ENCODE peak calls at places on chromosomes 7 and 10, in ten cellular contexts. One of them, this sample, is unnamed.

GRCh38 chr7:113100091-113100723 is 13.6 kb upstream of the GPR85 start:
- DNase-seq in ovary: no peak
- DNase-seq in IMR-90: peak
- DNase-seq in gastrocnemius medialis: no peak
- DNase-seq in GM12891: no peak
- DNase-seq in spleen: no peak
- DNase-seq in lower leg skin: no peak
- DNase-seq in GM12878: no peak
- DNase-seq in suprapubic skin: no peak
- DNase-seq in breast epithelium: no peak
- DNase-seq in this sample: no peak

GRCh38 chr10:113273877-113274829 is 278.7 kb upstream of the HABP2 start:
- DNase-seq in ovary: no peak
- DNase-seq in IMR-90: no peak
- DNase-seq in gastrocnemius medialis: peak
- DNase-seq in GM12891: no peak
- DNase-seq in spleen: no peak
- DNase-seq in lower leg skin: no peak
- DNase-seq in GM12878: no peak
- DNase-seq in suprapubic skin: no peak
- DNase-seq in breast epithelium: no peak
- DNase-seq in this sample: no peak

GRCh38 chr10:97686962-97687784 is at the start of gene AVPI1:
- DNase-seq in ovary: peak
- DNase-seq in IMR-90: peak
- DNase-seq in gastrocnemius medialis: peak
- DNase-seq in GM12891: peak
- DNase-seq in spleen: peak
- DNase-seq in lower leg skin: peak
- DNase-seq in GM12878: peak
- DNase-seq in suprapubic skin: peak
- DNase-seq in breast epithelium: peak
- DNase-seq in this sample: peak

GRCh38 chr10:128879030-128879429 is 588.0 kb upstream of the MGMT start:
- DNase-seq in ovary: no peak
- DNase-seq in IMR-90: no peak
- DNase-seq in gastrocnemius medialis: no peak
- DNase-seq in GM12891: no peak
- DNase-seq in spleen: no peak
- DNase-seq in lower leg skin: no peak
- DNase-seq in GM12878: no peak
- DNase-seq in suprapubic skin: no peak
- DNase-seq in breast epithelium: no peak
- DNase-seq in this sample: no peak

GRCh38 chr10:130763491-130763890 is 548.0 kb downstream of the TCERG1L start:
- DNase-seq in ovary: no peak
- DNase-seq in IMR-90: no peak
- DNase-seq in gastrocnemius medialis: no peak
- DNase-seq in GM12891: no peak
- DNase-seq in spleen: peak
- DNase-seq in lower leg skin: no peak
- DNase-seq in GM12878: no peak
- DNase-seq in suprapubic skin: peak
- DNase-seq in breast epithelium: no peak
- DNase-seq in this sample: no peak

GRCh38 chr7:39592586-39592985 is 26.4 kb downstream of the YAE1 start:
- DNase-seq in ovary: no peak
- DNase-seq in IMR-90: peak
- DNase-seq in gastrocnemius medialis: no peak
- DNase-seq in GM12891: no peak
- DNase-seq in spleen: no peak
- DNase-seq in lower leg skin: no peak
- DNase-seq in GM12878: no peak
- DNase-seq in suprapubic skin: no peak
- DNase-seq in breast epithelium: no peak
- DNase-seq in this sample: no peak

GRCh38 chr7:42495251-42495650 is 258.2 kb upstream of the GLI3 start:
- DNase-seq in ovary: no peak
- DNase-seq in IMR-90: no peak
- DNase-seq in gastrocnemius medialis: no peak
- DNase-seq in GM12891: no peak
- DNase-seq in spleen: no peak
- DNase-seq in lower leg skin: no peak
- DNase-seq in GM12878: no peak
- DNase-seq in suprapubic skin: no peak
- DNase-seq in breast epithelium: no peak
- DNase-seq in this sample: no peak

GRCh38 chr10:84188815-84189214 is 5.5 kb upstream of the CDHR1 start:
- DNase-seq in ovary: no peak
- DNase-seq in IMR-90: no peak
- DNase-seq in gastrocnemius medialis: no peak
- DNase-seq in GM12891: no peak
- DNase-seq in spleen: peak
- DNase-seq in lower leg skin: no peak
- DNase-seq in GM12878: no peak
- DNase-seq in suprapubic skin: no peak
- DNase-seq in breast epithelium: no peak
- DNase-seq in this sample: no peak

GRCh38 chr7:149245244-149245643 is 5.8 kb downstream of the ZNF212 start:
- DNase-seq in ovary: no peak
- DNase-seq in IMR-90: peak
- DNase-seq in gastrocnemius medialis: no peak
- DNase-seq in GM12891: no peak
- DNase-seq in spleen: no peak
- DNase-seq in lower leg skin: no peak
- DNase-seq in GM12878: no peak
- DNase-seq in suprapubic skin: no peak
- DNase-seq in breast epithelium: no peak
- DNase-seq in this sample: no peak

GRCh38 chr10:59877191-59877671 is 29.1 kb downstream of the CCDC6 start:
- DNase-seq in ovary: no peak
- DNase-seq in IMR-90: peak
- DNase-seq in gastrocnemius medialis: no peak
- DNase-seq in GM12891: no peak
- DNase-seq in spleen: no peak
- DNase-seq in lower leg skin: no peak
- DNase-seq in GM12878: no peak
- DNase-seq in suprapubic skin: no peak
- DNase-seq in breast epithelium: no peak
- DNase-seq in this sample: no peak

GRCh38 chr10:10498781-10499180 is 518.9 kb upstream of the CELF2 start:
- DNase-seq in ovary: no peak
- DNase-seq in IMR-90: peak
- DNase-seq in gastrocnemius medialis: no peak
- DNase-seq in GM12891: no peak
- DNase-seq in spleen: no peak
- DNase-seq in lower leg skin: no peak
- DNase-seq in GM12878: no peak
- DNase-seq in suprapubic skin: no peak
- DNase-seq in breast epithelium: no peak
- DNase-seq in this sample: no peak

GRCh38 chr7:114930107-114930521 is 8.2 kb downstream of the MDFIC start:
- DNase-seq in ovary: no peak
- DNase-seq in IMR-90: peak
- DNase-seq in gastrocnemius medialis: no peak
- DNase-seq in GM12891: no peak
- DNase-seq in spleen: no peak
- DNase-seq in lower leg skin: no peak
- DNase-seq in GM12878: no peak
- DNase-seq in suprapubic skin: no peak
- DNase-seq in breast epithelium: no peak
- DNase-seq in this sample: no peak

DNA sequence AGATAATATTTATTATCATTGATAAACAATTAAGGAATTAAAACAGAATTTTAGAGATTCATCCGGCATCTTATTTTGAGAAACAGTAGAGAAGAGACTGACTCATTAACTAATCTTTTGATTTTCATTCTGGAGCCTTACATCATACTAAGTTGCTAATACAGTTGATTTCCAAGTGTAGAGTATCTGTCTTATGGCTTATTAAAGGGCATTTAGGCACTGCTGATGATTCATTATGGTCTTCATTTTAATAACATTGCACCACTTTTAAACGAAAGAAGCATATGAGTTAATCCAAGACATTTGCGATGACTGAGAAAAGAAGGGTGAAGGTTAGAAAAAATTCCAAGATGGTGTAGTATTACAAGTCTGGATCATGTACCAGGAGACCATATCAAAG is 186.0 kb upstream of the CACNA2D1 start:
- DNase-seq in ovary: no peak
- DNase-seq in IMR-90: peak
- DNase-seq in gastrocnemius medialis: no peak
- DNase-seq in GM12891: no peak
- DNase-seq in spleen: no peak
- DNase-seq in lower leg skin: no peak
- DNase-seq in GM12878: no peak
- DNase-seq in suprapubic skin: no peak
- DNase-seq in breast epithelium: no peak
- DNase-seq in this sample: no peak
- TF ChIP-seq POLR2A in ovary: no peak
- TF ChIP-seq POLR2A in IMR-90: no peak
- TF ChIP-seq POLR2A in gastrocnemius medialis: no peak
- TF ChIP-seq POLR2A in GM12891: no peak
- TF ChIP-seq POLR2A in spleen: no peak
- TF ChIP-seq POLR2A in lower leg skin: no peak
- TF ChIP-seq POLR2A in GM12878: no peak
- TF ChIP-seq POLR2A in suprapubic skin: no peak
- TF ChIP-seq POLR2A in breast epithelium: no peak
- TF ChIP-seq POLR2A in this sample: no peak

DNA sequence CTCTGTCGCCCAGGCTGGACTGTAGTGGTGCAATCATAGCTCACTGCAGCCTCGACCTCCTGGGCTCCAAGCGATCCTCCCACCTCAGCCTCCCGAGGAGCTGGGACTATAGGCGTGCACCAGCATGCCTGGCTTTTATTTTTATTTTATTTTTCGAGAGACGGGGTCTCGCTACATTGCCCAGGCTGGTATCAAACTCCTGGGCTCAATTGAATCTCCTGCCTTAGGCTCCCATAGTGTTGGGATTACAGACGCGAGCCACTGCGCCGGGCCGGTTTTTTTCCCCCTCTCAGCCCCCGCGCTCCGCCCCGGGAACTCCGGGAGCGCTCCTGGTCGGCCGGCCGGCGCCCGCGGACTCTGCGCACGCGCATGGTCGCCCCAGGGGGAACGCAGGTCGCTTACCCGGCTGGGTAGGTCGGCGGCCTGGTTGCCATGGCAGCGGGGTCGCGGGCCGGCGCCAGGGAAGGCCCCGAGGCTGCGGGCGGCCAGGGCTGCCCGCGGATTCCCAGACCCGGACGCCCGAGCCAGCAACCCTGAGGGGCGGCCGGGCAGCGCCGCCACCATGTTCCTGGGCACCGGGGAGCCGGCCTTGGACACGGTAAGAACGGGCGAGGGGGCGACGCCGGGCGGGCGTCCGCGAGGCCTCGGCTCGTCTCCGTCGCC is at the start of gene IQCE:
- DNase-seq in ovary: peak
- DNase-seq in IMR-90: peak
- DNase-seq in gastrocnemius medialis: peak
- DNase-seq in GM12891: peak
- DNase-seq in spleen: peak
- DNase-seq in lower leg skin: peak
- DNase-seq in GM12878: peak
- DNase-seq in suprapubic skin: peak
- DNase-seq in breast epithelium: peak
- DNase-seq in this sample: peak
- TF ChIP-seq POLR2A in ovary: no peak
- TF ChIP-seq POLR2A in IMR-90: no peak
- TF ChIP-seq POLR2A in gastrocnemius medialis: no peak
- TF ChIP-seq POLR2A in GM12891: no peak
- TF ChIP-seq POLR2A in spleen: no peak
- TF ChIP-seq POLR2A in lower leg skin: no peak
- TF ChIP-seq POLR2A in GM12878: no peak
- TF ChIP-seq POLR2A in suprapubic skin: no peak
- TF ChIP-seq POLR2A in breast epithelium: no peak
- TF ChIP-seq POLR2A in this sample: peak

DNA sequence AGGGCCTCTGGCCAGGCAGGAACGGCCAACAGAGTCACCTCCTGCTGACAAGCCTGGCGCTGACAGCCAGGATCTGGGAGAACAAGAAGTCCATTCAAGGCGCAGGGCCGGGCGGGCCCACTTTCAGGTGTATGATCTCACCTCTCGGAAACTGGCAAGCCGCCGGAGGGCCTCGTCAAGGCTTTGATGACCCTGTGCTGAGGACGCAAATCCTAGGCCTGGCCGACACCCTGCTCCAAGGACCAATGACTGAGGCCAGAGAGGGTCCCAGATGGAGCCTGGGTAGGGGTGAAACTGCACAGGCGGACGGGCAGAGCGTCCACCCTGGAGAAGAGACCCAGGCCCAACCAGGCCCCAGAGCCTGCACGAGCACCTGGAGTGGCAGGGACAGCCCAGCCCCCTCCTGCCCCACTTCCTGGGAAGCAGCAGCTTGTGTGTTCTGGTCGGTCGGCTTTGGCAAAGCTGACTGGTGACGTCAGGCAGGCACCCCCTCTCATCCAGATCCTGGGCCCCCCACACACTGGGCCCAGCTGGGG is 30.6 kb downstream of the MYL10 start:
- DNase-seq in ovary: no peak
- DNase-seq in IMR-90: no peak
- DNase-seq in gastrocnemius medialis: no peak
- DNase-seq in GM12891: no peak
- DNase-seq in spleen: peak
- DNase-seq in lower leg skin: peak
- DNase-seq in GM12878: no peak
- DNase-seq in suprapubic skin: no peak
- DNase-seq in breast epithelium: peak
- DNase-seq in this sample: no peak
- TF ChIP-seq POLR2A in ovary: no peak
- TF ChIP-seq POLR2A in IMR-90: no peak
- TF ChIP-seq POLR2A in gastrocnemius medialis: no peak
- TF ChIP-seq POLR2A in GM12891: no peak
- TF ChIP-seq POLR2A in spleen: no peak
- TF ChIP-seq POLR2A in lower leg skin: no peak
- TF ChIP-seq POLR2A in GM12878: no peak
- TF ChIP-seq POLR2A in suprapubic skin: no peak
- TF ChIP-seq POLR2A in breast epithelium: no peak
- TF ChIP-seq POLR2A in this sample: no peak

DNA sequence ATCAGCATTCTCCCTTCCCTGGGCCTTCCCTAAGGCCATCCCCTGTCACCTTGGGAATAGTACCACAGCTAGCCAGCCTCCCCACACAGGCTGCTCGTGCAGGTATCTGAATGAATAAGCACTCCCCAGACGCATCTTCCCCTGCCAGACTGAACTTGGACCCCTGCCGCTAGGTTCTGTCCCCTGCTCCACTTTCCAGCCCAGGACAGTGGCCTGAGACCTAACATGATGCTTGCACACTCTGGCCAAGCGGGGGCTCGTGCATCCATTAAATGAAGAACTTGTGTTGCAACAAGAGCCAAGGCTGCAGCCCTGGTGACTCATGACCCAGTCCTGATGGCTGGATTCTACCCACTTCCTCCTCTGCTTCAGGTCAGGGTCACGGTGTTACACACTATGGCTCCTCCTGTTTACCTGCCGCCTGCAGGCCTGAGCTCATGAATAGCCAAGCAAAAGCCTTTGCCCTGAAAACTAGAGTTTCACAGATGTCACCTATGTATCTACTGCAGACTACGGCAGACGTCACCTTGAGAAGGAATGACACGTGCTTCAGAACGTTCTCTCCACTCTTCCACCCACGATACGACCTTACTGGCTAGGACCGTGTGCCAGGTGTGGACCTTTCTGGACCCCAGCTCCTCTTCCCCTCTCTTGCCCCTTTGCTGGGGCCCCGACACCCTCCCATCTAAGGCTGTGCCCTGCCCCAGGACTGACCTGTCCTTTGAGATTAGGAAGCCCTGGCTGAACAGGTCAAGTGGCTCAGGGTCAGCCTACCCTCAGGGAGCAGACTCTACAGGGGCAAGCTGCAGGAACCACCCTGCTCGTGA is 6.5 kb downstream of the ASB13 start:
- DNase-seq in ovary: no peak
- DNase-seq in IMR-90: peak
- DNase-seq in gastrocnemius medialis: peak
- DNase-seq in GM12891: no peak
- DNase-seq in spleen: no peak
- DNase-seq in lower leg skin: peak
- DNase-seq in GM12878: no peak
- DNase-seq in suprapubic skin: no peak
- DNase-seq in breast epithelium: no peak
- DNase-seq in this sample: peak
- TF ChIP-seq POLR2A in ovary: no peak
- TF ChIP-seq POLR2A in IMR-90: no peak
- TF ChIP-seq POLR2A in gastrocnemius medialis: no peak
- TF ChIP-seq POLR2A in GM12891: no peak
- TF ChIP-seq POLR2A in spleen: no peak
- TF ChIP-seq POLR2A in lower leg skin: no peak
- TF ChIP-seq POLR2A in GM12878: no peak
- TF ChIP-seq POLR2A in suprapubic skin: no peak
- TF ChIP-seq POLR2A in breast epithelium: no peak
- TF ChIP-seq POLR2A in this sample: no peak

This sample was measured in H54.